ENCODE peak calls at places on chromosome 21, in six cellular contexts. One of them, this sample, is unnamed.

GRCh38 chr21:25983745-25984144 is 186.8 kb downstream of the APP start:
- DNase-seq in cardiac muscle cell: peak
- DNase-seq in pancreas: no peak
- DNase-seq in astrocyte: no peak
- DNase-seq in lower lobe of right lung: no peak
- DNase-seq in astrocyte of the spinal cord: no peak
- DNase-seq in this sample: peak

GRCh38 chr21:29649370-29649963 is 290.3 kb downstream of the GRIK1 start:
- DNase-seq in cardiac muscle cell: no peak
- DNase-seq in pancreas: no peak
- DNase-seq in astrocyte: no peak
- DNase-seq in lower lobe of right lung: no peak
- DNase-seq in astrocyte of the spinal cord: no peak
- DNase-seq in this sample: no peak

GRCh38 chr21:26788783-26789182 is 56.4 kb downstream of the ADAMTS1 start:
- DNase-seq in cardiac muscle cell: peak
- DNase-seq in pancreas: no peak
- DNase-seq in astrocyte: no peak
- DNase-seq in lower lobe of right lung: no peak
- DNase-seq in astrocyte of the spinal cord: no peak
- DNase-seq in this sample: peak

GRCh38 chr21:17514124-17514481 is 1.3 kb downstream of the CXADR start:
- DNase-seq in cardiac muscle cell: no peak
- DNase-seq in pancreas: no peak
- DNase-seq in astrocyte: peak
- DNase-seq in lower lobe of right lung: no peak
- DNase-seq in astrocyte of the spinal cord: peak
- DNase-seq in this sample: no peak

GRCh38 chr21:16072176-16072575 is 342.4 kb downstream of the USP25 start:
- DNase-seq in cardiac muscle cell: no peak
- DNase-seq in pancreas: no peak
- DNase-seq in astrocyte: no peak
- DNase-seq in lower lobe of right lung: no peak
- DNase-seq in astrocyte of the spinal cord: no peak
- DNase-seq in this sample: no peak

GRCh38 chr21:15422761-15423160 is 307.0 kb upstream of the USP25 start:
- DNase-seq in cardiac muscle cell: peak
- DNase-seq in pancreas: no peak
- DNase-seq in astrocyte: peak
- DNase-seq in lower lobe of right lung: no peak
- DNase-seq in astrocyte of the spinal cord: peak
- DNase-seq in this sample: peak

GRCh38 chr21:34023691-34024381 is 49.5 kb upstream of the MRPS6 start:
- DNase-seq in cardiac muscle cell: no peak
- DNase-seq in pancreas: no peak
- DNase-seq in astrocyte: no peak
- DNase-seq in lower lobe of right lung: no peak
- DNase-seq in astrocyte of the spinal cord: no peak
- DNase-seq in this sample: no peak

GRCh38 chr21:29697555-29698193 is 242.1 kb downstream of the GRIK1 start:
- DNase-seq in cardiac muscle cell: no peak
- DNase-seq in pancreas: no peak
- DNase-seq in astrocyte: peak
- DNase-seq in lower lobe of right lung: no peak
- DNase-seq in astrocyte of the spinal cord: no peak
- DNase-seq in this sample: peak

GRCh38 chr21:16983425-16983824 is 529.4 kb upstream of the CXADR start:
- DNase-seq in cardiac muscle cell: no peak
- DNase-seq in pancreas: no peak
- DNase-seq in astrocyte: no peak
- DNase-seq in lower lobe of right lung: no peak
- DNase-seq in astrocyte of the spinal cord: no peak
- DNase-seq in this sample: no peak

GRCh38 chr21:46482225-46482845 is 23.6 kb downstream of the DIP2A start:
- DNase-seq in cardiac muscle cell: no peak
- DNase-seq in pancreas: no peak
- DNase-seq in astrocyte: no peak
- DNase-seq in lower lobe of right lung: no peak
- DNase-seq in astrocyte of the spinal cord: no peak
- DNase-seq in this sample: no peak

GRCh38 chr21:28111151-28111619 is 881.5 kb downstream of the LTN1 start:
- DNase-seq in cardiac muscle cell: peak
- DNase-seq in pancreas: no peak
- DNase-seq in astrocyte: peak
- DNase-seq in lower lobe of right lung: no peak
- DNase-seq in astrocyte of the spinal cord: peak
- DNase-seq in this sample: peak

GRCh38 chr21:46322351-46323226 is 1.1 kb downstream of the C21orf58 start:
- DNase-seq in cardiac muscle cell: peak
- DNase-seq in pancreas: peak
- DNase-seq in astrocyte: peak
- DNase-seq in lower lobe of right lung: no peak
- DNase-seq in astrocyte of the spinal cord: peak
- DNase-seq in this sample: peak

GRCh38 chr21:27954806-27955205 is 987.9 kb upstream of the ADAMTS5 start:
- DNase-seq in cardiac muscle cell: no peak
- DNase-seq in pancreas: no peak
- DNase-seq in astrocyte: peak
- DNase-seq in lower lobe of right lung: no peak
- DNase-seq in astrocyte of the spinal cord: peak
- DNase-seq in this sample: no peak

GRCh38 chr21:43578677-43579313 is 80.5 kb downstream of the HSF2BP start:
- DNase-seq in cardiac muscle cell: peak
- DNase-seq in pancreas: peak
- DNase-seq in astrocyte: peak
- DNase-seq in lower lobe of right lung: no peak
- DNase-seq in astrocyte of the spinal cord: no peak
- DNase-seq in this sample: peak

GRCh38 chr21:16571594-16571993 is 841.8 kb downstream of the USP25 start:
- DNase-seq in cardiac muscle cell: no peak
- DNase-seq in pancreas: no peak
- DNase-seq in astrocyte: peak
- DNase-seq in lower lobe of right lung: no peak
- DNase-seq in astrocyte of the spinal cord: peak
- DNase-seq in this sample: no peak

GRCh38 chr21:15515908-15516307 is 213.9 kb upstream of the USP25 start:
- DNase-seq in cardiac muscle cell: no peak
- DNase-seq in pancreas: no peak
- DNase-seq in astrocyte: no peak
- DNase-seq in lower lobe of right lung: no peak
- DNase-seq in astrocyte of the spinal cord: no peak
- DNase-seq in this sample: no peak

GRCh38 chr21:17947546-17947945 is 128.4 kb upstream of the C21orf91 start:
- DNase-seq in cardiac muscle cell: no peak
- DNase-seq in pancreas: no peak
- DNase-seq in astrocyte: no peak
- DNase-seq in lower lobe of right lung: no peak
- DNase-seq in astrocyte of the spinal cord: no peak
- DNase-seq in this sample: no peak

GRCh38 chr21:22993822-22994574 is 1995.8 kb downstream of the NCAM2 start:
- DNase-seq in cardiac muscle cell: no peak
- DNase-seq in pancreas: no peak
- DNase-seq in astrocyte: no peak
- DNase-seq in lower lobe of right lung: no peak
- DNase-seq in astrocyte of the spinal cord: no peak
- DNase-seq in this sample: no peak

GRCh38 chr21:26939532-26940181 is 27.2 kb downstream of the ADAMTS5 start:
- DNase-seq in cardiac muscle cell: no peak
- DNase-seq in pancreas: no peak
- DNase-seq in astrocyte: peak
- DNase-seq in lower lobe of right lung: no peak
- DNase-seq in astrocyte of the spinal cord: peak
- DNase-seq in this sample: peak

GRCh38 chr21:14435423-14435822 is 52.5 kb upstream of the HSPA13 start:
- DNase-seq in cardiac muscle cell: no peak
- DNase-seq in pancreas: no peak
- DNase-seq in astrocyte: no peak
- DNase-seq in lower lobe of right lung: no peak
- DNase-seq in astrocyte of the spinal cord: no peak
- DNase-seq in this sample: no peak

GRCh38 chr21:16071082-16071481 is 341.3 kb downstream of the USP25 start:
- DNase-seq in cardiac muscle cell: peak
- DNase-seq in pancreas: no peak
- DNase-seq in astrocyte: peak
- DNase-seq in lower lobe of right lung: no peak
- DNase-seq in astrocyte of the spinal cord: peak
- DNase-seq in this sample: peak

GRCh38 chr21:26982767-26983166 is 15.9 kb upstream of the ADAMTS5 start:
- DNase-seq in cardiac muscle cell: peak
- DNase-seq in pancreas: no peak
- DNase-seq in astrocyte: peak
- DNase-seq in lower lobe of right lung: no peak
- DNase-seq in astrocyte of the spinal cord: peak
- DNase-seq in this sample: peak

GRCh38 chr21:29145837-29146453 is 15.5 kb downstream of the MAP3K7CL start:
- DNase-seq in cardiac muscle cell: no peak
- DNase-seq in pancreas: no peak
- DNase-seq in astrocyte: no peak
- DNase-seq in lower lobe of right lung: no peak
- DNase-seq in astrocyte of the spinal cord: no peak
- DNase-seq in this sample: no peak

GRCh38 chr21:46474365-46474764 is 15.7 kb downstream of the DIP2A start:
- DNase-seq in cardiac muscle cell: no peak
- DNase-seq in pancreas: no peak
- DNase-seq in astrocyte: no peak
- DNase-seq in lower lobe of right lung: no peak
- DNase-seq in astrocyte of the spinal cord: no peak
- DNase-seq in this sample: no peak

GRCh38 chr21:15324542-15324941 is 259.7 kb upstream of the NRIP1 start:
- DNase-seq in cardiac muscle cell: no peak
- DNase-seq in pancreas: no peak
- DNase-seq in astrocyte: no peak
- DNase-seq in lower lobe of right lung: no peak
- DNase-seq in astrocyte of the spinal cord: no peak
- DNase-seq in this sample: no peak

GRCh38 chr21:32096411-32096810 is 182.4 kb downstream of the MIS18A start:
- DNase-seq in cardiac muscle cell: peak
- DNase-seq in pancreas: no peak
- DNase-seq in astrocyte: no peak
- DNase-seq in lower lobe of right lung: no peak
- DNase-seq in astrocyte of the spinal cord: no peak
- DNase-seq in this sample: peak
- TF ChIP-seq CTCF in cardiac muscle cell: peak
- TF ChIP-seq CTCF in pancreas: no peak
- TF ChIP-seq CTCF in astrocyte: peak
- TF ChIP-seq CTCF in lower lobe of right lung: no peak
- TF ChIP-seq CTCF in astrocyte of the spinal cord: peak
- TF ChIP-seq CTCF in this sample: peak

DNA sequence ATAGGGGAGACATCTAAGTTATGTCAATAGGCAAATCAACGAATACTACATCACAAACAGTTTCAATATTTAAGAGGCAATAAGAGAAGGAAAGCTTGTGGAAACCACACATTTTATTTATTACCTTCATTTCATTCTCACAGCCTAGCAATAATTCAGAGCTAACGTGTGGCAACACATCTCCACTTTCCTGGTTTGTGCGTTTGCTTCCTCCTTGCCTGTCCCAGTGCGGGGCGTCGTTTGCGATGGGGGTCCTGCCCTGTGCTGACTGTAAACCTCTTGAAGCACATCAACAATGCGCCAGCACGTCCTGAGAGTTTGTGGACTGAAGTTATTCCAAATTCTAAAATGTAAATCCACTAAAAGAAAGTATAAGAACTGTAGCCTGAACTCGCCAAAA is 14.4 kb upstream of the VPS26C start:
- DNase-seq in cardiac muscle cell: no peak
- DNase-seq in pancreas: no peak
- DNase-seq in astrocyte: no peak
- DNase-seq in lower lobe of right lung: no peak
- DNase-seq in astrocyte of the spinal cord: no peak
- DNase-seq in this sample: no peak
- H3K4me3 ChIP-seq in cardiac muscle cell: no peak
- H3K4me3 ChIP-seq in pancreas: no peak
- H3K4me3 ChIP-seq in astrocyte: no peak
- H3K4me3 ChIP-seq in lower lobe of right lung: peak
- H3K4me3 ChIP-seq in astrocyte of the spinal cord: no peak
- H3K4me3 ChIP-seq in this sample: no peak

GRCh38 chr21:37220981-37221664 is 46.0 kb downstream of the VPS26C start:
- DNase-seq in cardiac muscle cell: peak
- DNase-seq in pancreas: peak
- DNase-seq in astrocyte: peak
- DNase-seq in lower lobe of right lung: peak
- DNase-seq in astrocyte of the spinal cord: peak
- DNase-seq in this sample: peak
- TF ChIP-seq CTCF in cardiac muscle cell: peak
- TF ChIP-seq CTCF in pancreas: no peak
- TF ChIP-seq CTCF in astrocyte: peak
- TF ChIP-seq CTCF in lower lobe of right lung: peak
- TF ChIP-seq CTCF in astrocyte of the spinal cord: peak
- TF ChIP-seq CTCF in this sample: peak

GRCh38 chr21:44884059-44884458 is 10.6 kb upstream of the PTTG1IP start:
- DNase-seq in cardiac muscle cell: peak
- DNase-seq in pancreas: peak
- DNase-seq in astrocyte: no peak
- DNase-seq in lower lobe of right lung: no peak
- DNase-seq in astrocyte of the spinal cord: no peak
- DNase-seq in this sample: no peak

GRCh38 chr21:44883250-44883649 is 9.8 kb upstream of the PTTG1IP start:
- DNase-seq in cardiac muscle cell: no peak
- DNase-seq in pancreas: peak
- DNase-seq in astrocyte: no peak
- DNase-seq in lower lobe of right lung: no peak
- DNase-seq in astrocyte of the spinal cord: no peak
- DNase-seq in this sample: no peak

GRCh38 chr21:44878053-44878982 is 4.8 kb upstream of the PTTG1IP start:
- DNase-seq in cardiac muscle cell: no peak
- DNase-seq in pancreas: no peak
- DNase-seq in astrocyte: no peak
- DNase-seq in lower lobe of right lung: no peak
- DNase-seq in astrocyte of the spinal cord: no peak
- DNase-seq in this sample: peak

GRCh38 chr21:44881586-44881939 is 8.1 kb upstream of the PTTG1IP start:
- DNase-seq in cardiac muscle cell: no peak
- DNase-seq in pancreas: peak
- DNase-seq in astrocyte: no peak
- DNase-seq in lower lobe of right lung: no peak
- DNase-seq in astrocyte of the spinal cord: no peak
- DNase-seq in this sample: no peak

GRCh38 chr21:44880762-44881585 is 7.5 kb upstream of the PTTG1IP start:
- DNase-seq in cardiac muscle cell: peak
- DNase-seq in pancreas: no peak
- DNase-seq in astrocyte: peak
- DNase-seq in lower lobe of right lung: no peak
- DNase-seq in astrocyte of the spinal cord: peak
- DNase-seq in this sample: peak
- H3K4me3 ChIP-seq in cardiac muscle cell: no peak
- H3K4me3 ChIP-seq in pancreas: no peak
- H3K4me3 ChIP-seq in astrocyte: no peak
- H3K4me3 ChIP-seq in lower lobe of right lung: no peak
- H3K4me3 ChIP-seq in astrocyte of the spinal cord: no peak
- H3K4me3 ChIP-seq in this sample: no peak

GRCh38 chr21:42574234-42575027 is 60.8 kb downstream of the SLC37A1 start:
- DNase-seq in cardiac muscle cell: peak
- DNase-seq in pancreas: peak
- DNase-seq in astrocyte: no peak
- DNase-seq in lower lobe of right lung: peak
- DNase-seq in astrocyte of the spinal cord: no peak
- DNase-seq in this sample: no peak
- TF ChIP-seq CTCF in cardiac muscle cell: peak
- TF ChIP-seq CTCF in pancreas: no peak
- TF ChIP-seq CTCF in astrocyte: peak
- TF ChIP-seq CTCF in lower lobe of right lung: peak
- TF ChIP-seq CTCF in astrocyte of the spinal cord: peak
- TF ChIP-seq CTCF in this sample: peak

This sample was measured in fibroblast of the aortic adventitia.